ENCODE peak calls at places on chromosomes 13 and 19, in four cellular contexts. A, G, C and O are unnamed samples.

GRCh38 chr19:33740811-33741396 is 55.8 kb upstream of the KCTD15 start:
- DNase-seq in A (peak), G (peak), C (no peak), O (peak)

GRCh38 chr19:4362871-4363545 is 19.6 kb downstream of the MPND start:
- DNase-seq in A (peak), G (no peak), C (no peak), O (no peak)

GRCh38 chr13:73451120-73452029 is 392.6 kb downstream of the KLF5 start:
- DNase-seq in A (peak), G (peak), C (no peak), O (no peak)

GRCh38 chr13:79119578-79120107 is 286.4 kb downstream of the RBM26 start:
- DNase-seq in A (no peak), G (no peak), C (no peak), O (no peak)

GRCh38 chr19:40778865-40779284 is 828 bp downstream of the RAB4B start:
- DNase-seq in A (no peak), G (peak), C (no peak), O (peak)

GRCh38 chr13:90696656-90697055 is 650.8 kb upstream of the MIR17HG start:
- DNase-seq in A (no peak), G (no peak), C (no peak), O (no peak)

GRCh38 chr13:94901070-94901469 is 188.7 kb upstream of the SOX21 start:
- DNase-seq in A (no peak), G (no peak), C (no peak), O (no peak)

GRCh38 chr19:10760268-10760944 is 42.5 kb downstream of the DNM2 start:
- DNase-seq in A (no peak), G (no peak), C (no peak), O (no peak)

GRCh38 chr13:39038569-39038898 is 278 bp downstream of the NHLRC3 start:
- DNase-seq in A (peak), G (peak), C (no peak), O (peak)

GRCh38 chr13:45393941-45394570 is 24.1 kb downstream of the SLC25A30 start:
- DNase-seq in A (peak), G (peak), C (no peak), O (peak)

GRCh38 chr19:44517146-44517545 is 12.3 kb downstream of the CEACAM20 start:
- DNase-seq in A (no peak), G (no peak), C (no peak), O (no peak)

GRCh38 chr19:39138221-39139211 is 12.9 kb downstream of the PAK4 start:
- DNase-seq in A (no peak), G (no peak), C (no peak), O (no peak)

GRCh38 chr13:88729605-88730004 is 1058.4 kb downstream of the SLITRK5 start:
- DNase-seq in A (no peak), G (no peak), C (no peak), O (no peak)

GRCh38 chr19:40519352-40520322 is 52.8 kb downstream of the SPTBN4 start:
- DNase-seq in A (peak), G (no peak), C (no peak), O (no peak)

GRCh38 chr19:51460164-51460992 is 2.1 kb upstream of the SIGLEC8 start:
- DNase-seq in A (peak), G (peak), C (no peak), O (peak)

GRCh38 chr19:17775245-17775927 is 19.6 kb upstream of the B3GNT3 start:
- DNase-seq in A (peak), G (peak), C (no peak), O (peak)

GRCh38 chr13:23414682-23415081 is 18.8 kb downstream of the SACS start:
- DNase-seq in A (no peak), G (no peak), C (no peak), O (no peak)

GRCh38 chr19:44644391-44645016 is 794 bp downstream of the PVR start:
- DNase-seq in A (peak), G (peak), C (no peak), O (peak)

GRCh38 chr13:82654851-82655517 is 1227.3 kb downstream of the SLITRK1 start:
- DNase-seq in A (no peak), G (no peak), C (no peak), O (no peak)

GRCh38 chr19:15828121-15828620 is 12.7 kb upstream of the OR10H1 start:
- DNase-seq in A (no peak), G (no peak), C (no peak), O (peak)

GRCh38 chr19:35249848-35250711 is 1.3 kb downstream of the LSR start:
- DNase-seq in A (no peak), G (no peak), C (no peak), O (peak)

GRCh38 chr13:100240109-100240779 is 151.4 kb downstream of the PCCA start:
- DNase-seq in A (no peak), G (no peak), C (no peak), O (no peak)
- TF ChIP-seq POLR2AphosphoS2 in A (no peak), G (no peak), C (no peak), O (no peak)

GRCh38 chr13:98751397-98752110 is 918 bp downstream of the SLC15A1 start:
- DNase-seq in A (peak), G (no peak), C (no peak), O (no peak)
- TF ChIP-seq POLR2AphosphoS2 in A (no peak), G (no peak), C (no peak), O (no peak)

DNA sequence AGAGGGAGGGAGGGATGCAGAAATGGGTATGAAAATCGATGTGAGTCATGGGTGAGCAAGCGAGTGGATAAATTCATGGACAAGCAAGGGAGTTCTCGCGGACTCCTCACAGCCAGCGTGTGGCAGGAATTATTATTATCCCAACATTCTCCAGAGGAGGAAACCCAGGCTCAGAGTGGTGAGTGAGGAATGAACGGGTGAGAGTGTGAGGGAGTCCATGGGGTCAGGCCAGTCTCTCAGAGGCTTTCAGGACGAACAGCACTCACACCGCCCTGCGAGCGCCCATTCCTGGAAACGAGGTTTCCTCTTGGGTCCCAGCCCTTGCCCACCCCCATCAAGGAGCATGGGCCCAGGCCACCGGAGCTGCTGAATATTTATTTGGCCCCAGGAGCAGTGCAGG is 6.3 kb upstream of the DNAAF3 start:
- DNase-seq in A (peak), G (no peak), C (no peak), O (no peak)
- TF ChIP-seq POLR2AphosphoS2 in A (no peak), G (no peak), C (no peak), O (no peak)

GRCh38 chr19:6020166-6020967 is 42.4 kb upstream of the RANBP3 start:
- DNase-seq in A (no peak), G (peak), C (no peak), O (no peak)
- TF ChIP-seq POLR2AphosphoS2 in A (no peak), G (no peak), C (no peak), O (no peak)

GRCh38 chr13:78022164-78022877 is 103.7 kb upstream of the EDNRB start:
- DNase-seq in A (no peak), G (no peak), C (peak), O (no peak)
- TF ChIP-seq POLR2AphosphoS2 in A (no peak), G (no peak), C (no peak), O (no peak)